ENCODE peak calls at places on chromosome 4, in seven cellular contexts. R is stomach; T is activated gamma-delta T cell treated with Interleukin-2 at 50 U/mL for 16 hours; G is activated CD8-positive, alpha-beta T cell treated with anti-CD3 and anti-CD28 coated beads for 36 hours; L is stimulated activated CD4-positive, alpha-beta T cell treated with anti-CD3 and anti-CD28 coated beads, Interleukin-4, amount 100 ng/mL, for 24 hours; I is neural progenitor cell; B is activated T-cell treated with anti-CD3 and anti-CD28 coated beads for 1 hour. H is an unnamed sample.

GRCh38 chr4:96504386-96504785 is 664.5 kb downstream of the PDHA2 start:
- DNase-seq in L (no peak), G (no peak), R (no peak), B (no peak), I (no peak), T (no peak), H (no peak)

GRCh38 chr4:78939667-78940008 is 400 bp upstream of the PAQR3 start:
- DNase-seq in T (no peak), G (peak), R (no peak), L (no peak), B (no peak), I (peak), H (no peak)

GRCh38 chr4:149521611-149522010 is 294.0 kb downstream of the IQCM start:
- DNase-seq in R (no peak), L (no peak), T (no peak), I (peak), G (no peak), B (no peak), H (no peak)

GRCh38 chr4:98779021-98779420 is 120.6 kb upstream of the TSPAN5 start:
- DNase-seq in I (no peak), G (no peak), L (no peak), R (no peak), T (no peak), B (no peak), H (no peak)

GRCh38 chr4:173301518-173302201 is 32.5 kb downstream of the HMGB2 start:
- DNase-seq in T (no peak), B (no peak), R (no peak), I (peak), L (no peak), G (peak), H (no peak)

GRCh38 chr4:17398035-17398434 is 113.9 kb downstream of the QDPR start:
- DNase-seq in G (no peak), R (no peak), B (no peak), T (no peak), I (no peak), L (no peak), H (no peak)

GRCh38 chr4:119118397-119118796 is 17.2 kb upstream of the MYOZ2 start:
- DNase-seq in R (no peak), I (no peak), G (no peak), T (no peak), L (no peak), B (no peak), H (no peak)

GRCh38 chr4:184347251-184348239 is 126.8 kb downstream of the IRF2 start:
- DNase-seq in L (no peak), T (no peak), R (peak), B (no peak), G (no peak), I (peak), H (peak)

GRCh38 chr4:8329560-8329858 is 60.0 kb downstream of the HTRA3 start:
- DNase-seq in G (no peak), R (no peak), T (no peak), L (no peak), B (no peak), I (no peak), H (no peak)

GRCh38 chr4:89469512-89469911 is 161.9 kb upstream of the GPRIN3 start:
- DNase-seq in L (no peak), B (no peak), T (no peak), G (no peak), I (no peak), R (no peak), H (no peak)

GRCh38 chr4:86223472-86223871 is 136.4 kb downstream of the MAPK10 start:
- DNase-seq in I (peak), L (no peak), B (no peak), R (no peak), G (no peak), T (no peak), H (no peak)

GRCh38 chr4:173745765-173746164 is 215.7 kb upstream of the HAND2 start:
- DNase-seq in L (no peak), R (no peak), G (no peak), B (no peak), I (no peak), T (no peak), H (no peak)

H was measured in KG1.